ENCODE peak calls at places on chromosome 22, in seven cellular contexts. J is AG09309, D is heart right ventricle, R is AG04450, L is adrenal gland, I is HL-60, T is upper lobe of right lung. B is an unnamed sample.

GRCh38 chr22:17734197-17734596 is 40.1 kb downstream of the BID start:
- DNase-seq in J (peak), D (no peak), R (no peak), L (no peak), I (peak), T (no peak), B (no peak)

GRCh38 chr22:32574957-32575893 is 100.6 kb downstream of the FBXO7 start:
- DNase-seq in J (no peak), D (no peak), R (no peak), L (no peak), I (no peak), T (no peak), B (peak)

GRCh38 chr22:47145883-47146282 is 383.4 kb downstream of the TBC1D22A start:
- DNase-seq in J (no peak), D (no peak), R (no peak), L (no peak), I (no peak), T (no peak), B (no peak)

GRCh38 chr22:32339190-32340012 is 18.3 kb upstream of the RFPL3 start:
- DNase-seq in J (no peak), D (no peak), R (no peak), L (no peak), I (no peak), T (no peak), B (peak)

GRCh38 chr22:32407936-32408335 is 4.1 kb downstream of the RTCB start:
- DNase-seq in J (no peak), D (no peak), R (no peak), L (no peak), I (no peak), T (no peak), B (no peak)

GRCh38 chr22:22942511-22943329 is 55.1 kb downstream of the IGLL5 start:
- DNase-seq in J (no peak), D (peak), R (no peak), L (peak), I (peak), T (peak), B (peak)

GRCh38 chr22:46010951-46011626 is 34.1 kb upstream of the WNT7B start:
- DNase-seq in J (no peak), D (no peak), R (no peak), L (no peak), I (no peak), T (peak), B (no peak)

GRCh38 chr22:26835929-26836528 is 178.6 kb downstream of the MIAT start:
- DNase-seq in J (no peak), D (no peak), R (no peak), L (peak), I (peak), T (no peak), B (peak)

GRCh38 chr22:35072939-35073338 is 7.0 kb downstream of the ISX start:
- DNase-seq in J (no peak), D (no peak), R (no peak), L (no peak), I (no peak), T (no peak), B (no peak)

GRCh38 chr22:24583221-24583971 is 9.5 kb downstream of the LRRC75B start:
- DNase-seq in J (no peak), D (no peak), R (no peak), L (no peak), I (no peak), T (no peak), B (peak)

GRCh38 chr22:26718905-26719304 is 61.5 kb downstream of the MIAT start:
- DNase-seq in J (peak), D (no peak), R (peak), L (no peak), I (no peak), T (no peak), B (peak)

GRCh38 chr22:45329536-45329936 is 19.8 kb downstream of the FAM118A start:
- DNase-seq in J (no peak), D (peak), R (no peak), L (no peak), I (no peak), T (no peak), B (no peak)

GRCh38 chr22:42915980-42916765 is 59.1 kb upstream of the ARFGAP3 start:
- DNase-seq in J (no peak), D (no peak), R (no peak), L (no peak), I (no peak), T (no peak), B (no peak)

DNA sequence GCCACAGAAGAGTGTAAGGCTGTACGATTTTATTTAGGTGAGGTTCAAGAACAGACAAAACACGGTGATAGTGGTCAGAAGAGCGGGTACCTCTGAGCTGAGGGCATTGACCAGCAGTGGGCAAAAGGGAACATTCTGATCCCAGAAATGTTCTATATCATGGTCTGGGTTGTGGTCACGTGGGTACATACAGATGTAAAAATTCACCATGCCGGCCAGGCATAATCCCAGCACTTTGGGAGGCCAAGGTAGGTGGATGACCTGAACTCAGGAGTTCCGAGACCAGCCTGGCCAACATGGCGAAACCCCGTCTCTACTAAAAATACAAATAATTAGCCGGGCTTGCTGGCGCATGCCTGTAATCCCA is 31.1 kb upstream of the GCAT start:
- DNase-seq in J (no peak), D (no peak), R (no peak), L (no peak), I (no peak), T (no peak), B (no peak)
- H3K4me3 ChIP-seq in J (no peak), D (no peak), R (no peak), L (no peak), I (no peak), T (no peak), B (peak)

GRCh38 chr22:30324008-30324730 is 2.6 kb downstream of the TBC1D10A start:
- DNase-seq in J (no peak), D (no peak), R (no peak), L (no peak), I (no peak), T (no peak), B (no peak)
- H3K4me3 ChIP-seq in J (peak), D (peak), R (peak), L (no peak), I (no peak), T (peak), B (no peak)

DNA sequence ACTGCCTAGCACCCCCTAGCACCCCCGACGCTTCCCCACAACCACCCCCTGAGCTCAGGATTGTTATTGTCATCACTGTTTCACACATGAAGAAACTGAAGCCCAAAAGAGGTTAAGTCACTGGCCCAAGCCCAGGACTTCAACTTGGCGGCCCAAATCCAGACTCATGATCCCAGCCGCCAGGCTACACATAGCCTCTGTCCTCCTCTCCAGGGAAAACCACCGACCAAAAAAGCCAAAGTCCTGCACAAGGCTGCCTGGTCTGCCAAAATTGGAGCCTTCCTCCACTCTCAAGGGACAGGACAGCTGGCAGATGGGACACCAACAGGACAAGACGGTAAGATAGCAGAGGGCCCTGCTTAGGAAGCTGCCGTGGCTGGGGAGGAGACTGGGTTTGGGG is 10.8 kb downstream of the L3MBTL2 start:
- DNase-seq in J (no peak), D (no peak), R (no peak), L (no peak), I (no peak), T (no peak), B (no peak)
- H3K4me3 ChIP-seq in J (peak), D (peak), R (peak), L (no peak), I (no peak), T (no peak), B (no peak)

GRCh38 chr22:29314537-29315285 is 786 bp downstream of the RASL10A start:
- DNase-seq in J (no peak), D (no peak), R (no peak), L (no peak), I (no peak), T (peak), B (peak)
- H3K4me3 ChIP-seq in J (no peak), D (peak), R (no peak), L (no peak), I (no peak), T (peak), B (peak)

GRCh38 chr22:29798801-29799200 is 31.6 kb downstream of the UQCR10 start:
- DNase-seq in J (no peak), D (no peak), R (no peak), L (no peak), I (no peak), T (no peak), B (no peak)
- H3K4me3 ChIP-seq in J (no peak), D (peak), R (no peak), L (no peak), I (no peak), T (no peak), B (no peak)

GRCh38 chr22:39361495-39361894 is 11.7 kb downstream of the SYNGR1 start:
- DNase-seq in J (no peak), D (no peak), R (no peak), L (no peak), I (no peak), T (no peak), B (no peak)
- H3K4me3 ChIP-seq in J (no peak), D (no peak), R (no peak), L (no peak), I (no peak), T (no peak), B (no peak)

DNA sequence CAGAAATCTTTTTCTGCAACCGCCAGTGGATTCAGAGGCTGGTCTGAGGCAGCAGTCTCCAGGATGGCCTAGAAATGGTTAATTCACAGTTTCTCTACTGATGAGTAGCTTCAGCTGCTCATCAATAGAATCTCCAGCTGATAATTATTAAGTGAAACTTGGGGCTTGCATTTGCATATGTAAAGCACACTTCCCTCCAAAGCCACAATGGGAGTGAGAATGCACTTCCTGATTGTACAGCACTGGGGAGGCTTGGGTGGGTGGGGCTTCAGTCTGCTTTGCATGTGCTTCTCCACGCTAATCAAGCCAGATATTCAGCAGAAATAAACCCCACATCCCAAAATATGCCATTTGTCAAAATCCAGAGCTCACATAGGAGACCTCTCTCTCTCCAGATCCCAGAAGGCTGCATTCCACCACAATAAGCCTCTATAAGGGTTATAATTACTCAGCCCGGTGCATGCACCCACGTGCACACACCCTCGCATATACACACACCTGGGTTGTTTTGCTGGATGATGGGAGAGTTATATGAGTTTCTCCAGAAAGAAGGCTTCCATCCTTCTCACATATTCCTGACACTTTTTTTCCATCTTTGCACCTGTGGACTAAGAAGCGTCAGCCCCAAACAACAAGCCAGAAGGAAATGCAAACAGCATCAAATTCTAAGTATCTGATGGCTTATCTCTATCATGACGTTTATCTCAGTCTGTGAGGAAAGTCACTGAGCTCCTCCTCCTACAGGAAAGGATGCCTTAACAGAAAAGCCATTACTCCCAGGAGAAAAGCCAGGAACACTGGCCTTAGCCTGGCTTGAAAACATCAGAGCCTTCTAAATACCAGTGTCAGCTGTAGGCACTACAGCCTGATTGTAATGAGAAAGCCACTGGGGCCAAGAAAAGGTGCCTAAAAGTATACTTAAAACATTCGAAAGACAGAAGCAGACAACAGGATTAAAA is 253.3 kb downstream of the LARGE1 start:
- DNase-seq in J (no peak), D (peak), R (no peak), L (no peak), I (no peak), T (no peak), B (no peak)
- H3K4me3 ChIP-seq in J (no peak), D (no peak), R (no peak), L (no peak), I (no peak), T (no peak), B (no peak)

GRCh38 chr22:30308518-30309230 is 18.1 kb downstream of the TBC1D10A start:
- DNase-seq in J (no peak), D (no peak), R (no peak), L (no peak), I (no peak), T (no peak), B (no peak)
- H3K4me3 ChIP-seq in J (no peak), D (no peak), R (no peak), L (no peak), I (no peak), T (no peak), B (no peak)

B was measured in SJSA1.